ENCODE peak calls at places on chromosomes 1 and 21, in five cellular contexts. O, H, X, K and V are unnamed samples.

GRCh38 chr1:212760126-212760823 is 31.3 kb downstream of the NSL1 start:
- DNase-seq in O (no peak), H (peak), X (no peak), K (no peak), V (peak)

GRCh38 chr1:222994506-222995229 is 148.4 kb downstream of the TLR5 start:
- DNase-seq in O (no peak), H (no peak), X (no peak), K (no peak), V (no peak)

GRCh38 chr1:147717051-147717705 is 43.2 kb downstream of the GJA5 start:
- DNase-seq in O (no peak), H (no peak), X (no peak), K (no peak), V (no peak)

GRCh38 chr1:50976890-50977574 is 7.0 kb downstream of the CDKN2C start:
- DNase-seq in O (no peak), H (peak), X (no peak), K (no peak), V (peak)

GRCh38 chr21:35390013-35390776 is 341.1 kb upstream of the RUNX1 start:
- DNase-seq in O (no peak), H (no peak), X (no peak), K (no peak), V (no peak)

GRCh38 chr1:1782399-1783221 is 4.3 kb upstream of the NADK start:
- DNase-seq in O (no peak), H (no peak), X (peak), K (no peak), V (no peak)

GRCh38 chr1:186899977-186900376 is 71.2 kb downstream of the PLA2G4A start:
- DNase-seq in O (no peak), H (no peak), X (no peak), K (no peak), V (no peak)

GRCh38 chr1:191002768-191003167 is 525.1 kb upstream of the BRINP3 start:
- DNase-seq in O (no peak), H (no peak), X (no peak), K (no peak), V (no peak)

GRCh38 chr1:197692965-197693364 is 82.3 kb downstream of the DENND1B start:
- DNase-seq in O (no peak), H (no peak), X (no peak), K (no peak), V (no peak)

GRCh38 chr1:23019851-23020625 is 770 bp downstream of the KDM1A start:
- DNase-seq in O (peak), H (peak), X (peak), K (no peak), V (peak)

GRCh38 chr1:114274621-114275317 is 121.1 kb upstream of the SYT6 start:
- DNase-seq in O (no peak), H (no peak), X (no peak), K (no peak), V (no peak)

GRCh38 chr1:61284933-61285332 is 202.6 kb downstream of the NFIA start:
- DNase-seq in O (no peak), H (no peak), X (no peak), K (no peak), V (no peak)

GRCh38 chr1:196355206-196355786 is 252.9 kb downstream of the KCNT2 start:
- DNase-seq in O (no peak), H (peak), X (no peak), K (no peak), V (no peak)

GRCh38 chr1:183808296-183809027 is 3.5 kb downstream of the RGL1 start:
- DNase-seq in O (no peak), H (no peak), X (no peak), K (no peak), V (no peak)

GRCh38 chr1:116878804-116879477 is 30.8 kb upstream of the PTGFRN start:
- DNase-seq in O (no peak), H (peak), X (peak), K (no peak), V (peak)

GRCh38 chr1:244654284-244655038 is 1.5 kb downstream of the DESI2 start:
- DNase-seq in O (no peak), H (no peak), X (no peak), K (no peak), V (no peak)

GRCh38 chr1:20255666-20256065 is 35.0 kb upstream of the VWA5B1 start:
- DNase-seq in O (no peak), H (no peak), X (no peak), K (no peak), V (no peak)

GRCh38 chr1:53316058-53316741 is 11.7 kb downstream of the LRP8 start:
- DNase-seq in O (no peak), H (peak), X (no peak), K (no peak), V (no peak)

GRCh38 chr1:165807613-165808012 is 19.8 kb upstream of the UCK2 start:
- DNase-seq in O (no peak), H (no peak), X (no peak), K (no peak), V (no peak)

GRCh38 chr1:226702957-226703831 is 35.9 kb downstream of the ITPKB start:
- DNase-seq in O (peak), H (peak), X (peak), K (peak), V (peak)

GRCh38 chr1:98119793-98120192 is 199.0 kb upstream of the DPYD start:
- DNase-seq in O (no peak), H (peak), X (no peak), K (no peak), V (no peak)

GRCh38 chr1:68167211-68167610 is 65.1 kb downstream of the WLS start:
- DNase-seq in O (no peak), H (no peak), X (no peak), K (no peak), V (no peak)

GRCh38 chr1:210597555-210598134 is 268.9 kb downstream of the HHAT start:
- DNase-seq in O (no peak), H (no peak), X (no peak), K (no peak), V (no peak)

GRCh38 chr1:218613105-218613504 is 268.0 kb downstream of the TGFB2 start:
- DNase-seq in O (no peak), H (no peak), X (no peak), K (no peak), V (no peak)

GRCh38 chr1:54125671-54126070 is 27.1 kb downstream of the CDCP2 start:
- DNase-seq in O (no peak), H (no peak), X (peak), K (no peak), V (no peak)

GRCh38 chr1:236425031-236425663 is 31.1 kb downstream of the EDARADD start:
- DNase-seq in O (peak), H (no peak), X (no peak), K (no peak), V (no peak)

GRCh38 chr1:219085082-219085481 is 88.6 kb upstream of the LYPLAL1 start:
- DNase-seq in O (no peak), H (no peak), X (no peak), K (no peak), V (no peak)

GRCh38 chr1:155989992-155990325 is 11.6 kb upstream of the ARHGEF2 start:
- DNase-seq in O (no peak), H (no peak), X (no peak), K (no peak), V (no peak)

GRCh38 chr1:172704003-172704402 is 45.1 kb downstream of the FASLG start:
- DNase-seq in O (no peak), H (no peak), X (no peak), K (no peak), V (no peak)

GRCh38 chr1:48566492-48566891 is 94.5 kb upstream of the SPATA6 start:
- DNase-seq in O (no peak), H (no peak), X (no peak), K (no peak), V (no peak)